ENCODE peak calls at places on chromosomes 13 and 19, in four cellular contexts. One of them, this sample, is unnamed. For H3K36me3, the result is how much of the 10 kb centered on the place peaks cover.

GRCh38 chr13:60363288-60363687 is 33.7 kb upstream of the TDRD3 start:
- DNase-seq in thoracic aorta: no peak
- DNase-seq in psoas muscle: no peak
- DNase-seq in mucosa of descending colon: no peak
- DNase-seq in this sample: no peak

GRCh38 chr19:27735314-27735713 is 1477.6 kb downstream of the UQCRFS1 start:
- DNase-seq in thoracic aorta: no peak
- DNase-seq in psoas muscle: no peak
- DNase-seq in mucosa of descending colon: no peak
- DNase-seq in this sample: no peak

GRCh38 chr19:47097396-47098217 is 16.0 kb downstream of the ZC3H4 start:
- DNase-seq in thoracic aorta: peak
- DNase-seq in psoas muscle: peak
- DNase-seq in mucosa of descending colon: peak
- DNase-seq in this sample: no peak

GRCh38 chr13:33441015-33441414 is 155.5 kb upstream of the STARD13 start:
- DNase-seq in thoracic aorta: no peak
- DNase-seq in psoas muscle: no peak
- DNase-seq in mucosa of descending colon: peak
- DNase-seq in this sample: no peak

GRCh38 chr13:44211286-44211685 is 162.3 kb upstream of the SERP2 start:
- DNase-seq in thoracic aorta: no peak
- DNase-seq in psoas muscle: no peak
- DNase-seq in mucosa of descending colon: no peak
- DNase-seq in this sample: no peak

GRCh38 chr13:31663880-31664585 is 75.3 kb upstream of the RXFP2 start:
- DNase-seq in thoracic aorta: no peak
- DNase-seq in psoas muscle: no peak
- DNase-seq in mucosa of descending colon: no peak
- DNase-seq in this sample: no peak

GRCh38 chr13:22017226-22017625 is 346.4 kb downstream of the FGF9 start:
- DNase-seq in thoracic aorta: no peak
- DNase-seq in psoas muscle: no peak
- DNase-seq in mucosa of descending colon: no peak
- DNase-seq in this sample: no peak

GRCh38 chr13:50230365-50230978 is 215.2 kb downstream of the KCNRG start:
- DNase-seq in thoracic aorta: no peak
- DNase-seq in psoas muscle: no peak
- DNase-seq in mucosa of descending colon: no peak
- DNase-seq in this sample: no peak

GRCh38 chr13:48500652-48501197 is 32.2 kb downstream of the RCBTB2 start:
- DNase-seq in thoracic aorta: no peak
- DNase-seq in psoas muscle: no peak
- DNase-seq in mucosa of descending colon: no peak
- DNase-seq in this sample: no peak

GRCh38 chr13:36966404-36966803 is 32.7 kb downstream of the ALG5 start:
- DNase-seq in thoracic aorta: no peak
- DNase-seq in psoas muscle: no peak
- DNase-seq in mucosa of descending colon: no peak
- DNase-seq in this sample: no peak

GRCh38 chr13:95156208-95156607 is 145.0 kb downstream of the ABCC4 start:
- DNase-seq in thoracic aorta: no peak
- DNase-seq in psoas muscle: no peak
- DNase-seq in mucosa of descending colon: no peak
- DNase-seq in this sample: no peak

GRCh38 chr13:34349091-34349722 is 531.3 kb downstream of the RFC3 start:
- DNase-seq in thoracic aorta: no peak
- DNase-seq in psoas muscle: peak
- DNase-seq in mucosa of descending colon: peak
- DNase-seq in this sample: no peak

GRCh38 chr13:49464621-49465325 is 20.7 kb downstream of the SETDB2 start:
- DNase-seq in thoracic aorta: no peak
- DNase-seq in psoas muscle: no peak
- DNase-seq in mucosa of descending colon: no peak
- DNase-seq in this sample: no peak

GRCh38 chr13:25977216-25977615 is 74.6 kb downstream of the SHISA2 start:
- DNase-seq in thoracic aorta: no peak
- DNase-seq in psoas muscle: no peak
- DNase-seq in mucosa of descending colon: no peak
- DNase-seq in this sample: no peak

GRCh38 chr13:18948664-18949488 is 232.7 kb downstream of the TUBA3C start:
- DNase-seq in thoracic aorta: no peak
- DNase-seq in psoas muscle: no peak
- DNase-seq in mucosa of descending colon: no peak
- DNase-seq in this sample: no peak

GRCh38 chr13:82878536-82878935 is 1003.7 kb downstream of the SLITRK1 start:
- DNase-seq in thoracic aorta: no peak
- DNase-seq in psoas muscle: no peak
- DNase-seq in mucosa of descending colon: no peak
- DNase-seq in this sample: no peak

GRCh38 chr19:53195265-53195879 is 2.2 kb upstream of the ZNF665 start:
- DNase-seq in thoracic aorta: peak
- DNase-seq in psoas muscle: peak
- DNase-seq in mucosa of descending colon: peak
- DNase-seq in this sample: peak

GRCh38 chr19:53193534-53194222 is 520 bp upstream of the ZNF665 start:
- DNase-seq in thoracic aorta: no peak
- DNase-seq in psoas muscle: no peak
- DNase-seq in mucosa of descending colon: no peak
- DNase-seq in this sample: no peak

GRCh38 chr19:53192771-53193533 is at the start of gene ZNF665:
- DNase-seq in thoracic aorta: peak
- DNase-seq in psoas muscle: peak
- DNase-seq in mucosa of descending colon: peak
- DNase-seq in this sample: peak

DNA sequence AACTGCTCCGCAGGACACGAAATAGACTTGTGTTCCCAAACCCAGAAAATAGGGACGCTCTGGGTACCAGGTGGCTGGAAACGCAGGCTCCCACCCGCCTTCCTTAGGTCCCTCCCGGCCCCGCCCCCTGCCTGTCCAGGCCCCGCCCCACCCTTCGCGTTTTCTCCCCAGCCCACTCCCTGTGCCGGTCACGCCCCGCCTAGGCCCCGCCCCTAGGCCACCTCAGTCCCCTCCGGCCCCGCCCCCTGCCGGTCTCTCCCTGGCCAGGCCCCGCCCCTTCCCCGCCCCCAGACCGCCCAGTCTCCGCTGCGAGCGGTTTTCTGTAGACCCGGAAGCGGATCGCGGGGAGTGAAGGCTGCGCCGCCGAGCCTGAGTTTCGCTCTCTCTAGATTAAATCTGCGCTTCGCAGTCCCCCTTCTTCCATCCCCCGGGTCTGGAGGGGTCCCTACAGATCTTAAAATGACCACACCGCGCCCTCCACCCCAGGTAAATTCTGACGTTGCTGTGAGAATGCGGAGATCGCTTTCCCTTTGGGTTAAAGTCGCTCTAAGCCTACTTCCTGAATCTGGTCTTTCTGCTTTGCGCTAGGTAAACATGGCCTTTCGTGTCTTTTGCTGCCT is 3.7 kb upstream of the ZNF665 start:
- DNase-seq in thoracic aorta: peak
- DNase-seq in psoas muscle: peak
- DNase-seq in mucosa of descending colon: peak
- DNase-seq in this sample: peak
- H3K4me3 ChIP-seq in thoracic aorta: peak
- H3K4me3 ChIP-seq in psoas muscle: peak
- H3K4me3 ChIP-seq in mucosa of descending colon: peak
- H3K4me3 ChIP-seq in this sample: peak

DNA sequence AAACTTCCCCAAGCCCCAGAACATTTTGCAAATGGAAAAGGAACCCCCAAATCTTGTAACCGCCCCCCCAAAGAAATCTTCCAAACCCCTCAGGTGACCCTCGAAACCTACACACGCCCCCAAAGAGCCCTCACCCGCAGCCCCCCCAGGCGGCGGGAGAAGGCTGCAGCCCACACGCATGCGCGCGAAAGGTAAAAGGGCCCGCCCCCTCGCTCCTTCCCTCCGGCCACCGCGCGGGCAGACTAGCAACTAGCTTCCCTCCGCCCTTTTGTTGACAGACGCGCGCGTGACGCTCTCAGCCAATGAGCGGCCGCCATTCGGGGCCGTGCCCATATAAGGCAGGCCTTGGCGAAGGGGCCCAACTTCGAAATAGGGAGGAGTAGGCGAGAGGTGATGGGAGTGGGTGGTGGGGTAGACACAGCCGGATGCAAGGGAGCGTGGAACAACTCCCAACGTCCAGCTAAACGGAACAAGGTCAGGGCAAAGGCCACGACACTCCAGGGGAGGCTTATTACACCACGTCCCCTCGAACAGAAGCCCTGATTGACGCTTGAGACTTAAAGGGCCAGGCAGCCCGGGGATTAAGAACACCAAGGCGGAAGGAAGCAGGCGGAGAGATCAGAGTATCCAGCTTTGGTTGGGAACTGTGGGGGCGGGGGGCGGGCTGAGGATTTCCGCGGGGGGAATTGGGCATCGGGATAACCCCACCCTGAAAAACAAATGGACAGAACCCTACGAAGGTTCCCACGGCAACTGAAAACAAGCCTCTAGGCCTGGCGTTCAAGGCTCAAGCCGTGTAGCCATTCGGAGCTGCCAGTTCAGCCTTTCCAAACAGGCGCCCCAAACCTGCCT is 13.3 kb downstream of the FBXO46 start:
- DNase-seq in thoracic aorta: peak
- DNase-seq in psoas muscle: peak
- DNase-seq in mucosa of descending colon: peak
- DNase-seq in this sample: peak
- H3K36me3 ChIP-seq in thoracic aorta: under half
- H3K36me3 ChIP-seq in psoas muscle: under half
- H3K36me3 ChIP-seq in mucosa of descending colon: under half
- H3K36me3 ChIP-seq in this sample: under half

GRCh38 chr19:30225615-30226463 is 146.3 kb upstream of the ZNF536 start:
- DNase-seq in thoracic aorta: no peak
- DNase-seq in psoas muscle: no peak
- DNase-seq in mucosa of descending colon: no peak
- DNase-seq in this sample: no peak

GRCh38 chr19:30227071-30227621 is 145.0 kb upstream of the ZNF536 start:
- DNase-seq in thoracic aorta: no peak
- DNase-seq in psoas muscle: no peak
- DNase-seq in mucosa of descending colon: peak
- DNase-seq in this sample: no peak

GRCh38 chr19:30227661-30228112 is 144.5 kb upstream of the ZNF536 start:
- DNase-seq in thoracic aorta: no peak
- DNase-seq in psoas muscle: peak
- DNase-seq in mucosa of descending colon: peak
- DNase-seq in this sample: no peak

GRCh38 chr19:30224689-30225606 is 147.2 kb upstream of the ZNF536 start:
- DNase-seq in thoracic aorta: no peak
- DNase-seq in psoas muscle: no peak
- DNase-seq in mucosa of descending colon: no peak
- DNase-seq in this sample: no peak

DNA sequence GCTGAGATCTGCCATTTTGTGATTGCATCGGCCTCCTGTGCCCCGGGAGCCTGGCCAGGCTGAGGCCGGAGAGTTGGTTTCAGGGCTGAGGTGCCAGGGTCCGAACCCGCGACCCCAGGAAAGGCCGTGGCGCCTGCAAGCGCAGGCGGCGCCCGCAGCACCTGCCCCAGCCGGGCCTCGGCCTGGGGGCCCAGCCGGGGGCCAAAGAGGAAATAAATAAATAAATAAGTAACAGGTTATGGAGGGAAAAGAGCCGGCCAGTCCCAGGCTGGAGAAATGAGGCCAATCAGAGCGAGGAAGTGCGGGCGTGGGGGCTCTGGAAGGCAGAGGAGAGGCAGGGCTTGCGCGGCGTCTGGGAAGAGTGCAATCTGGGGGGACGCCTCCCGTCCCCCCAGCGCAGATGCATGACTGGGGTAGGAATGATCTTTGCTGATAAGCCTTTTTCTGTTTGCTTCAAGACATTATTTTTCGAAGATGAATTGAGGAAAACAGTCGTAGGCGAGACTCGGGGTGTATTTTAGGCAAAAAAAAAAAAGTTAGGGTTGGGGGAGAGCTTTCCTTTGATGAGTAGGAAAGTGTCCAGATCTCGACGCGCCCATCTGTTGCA is 145.6 kb upstream of the ZNF536 start:
- DNase-seq in thoracic aorta: no peak
- DNase-seq in psoas muscle: no peak
- DNase-seq in mucosa of descending colon: peak
- DNase-seq in this sample: no peak
- H3K4me3 ChIP-seq in thoracic aorta: peak
- H3K4me3 ChIP-seq in psoas muscle: peak
- H3K4me3 ChIP-seq in mucosa of descending colon: no peak
- H3K4me3 ChIP-seq in this sample: no peak

DNA sequence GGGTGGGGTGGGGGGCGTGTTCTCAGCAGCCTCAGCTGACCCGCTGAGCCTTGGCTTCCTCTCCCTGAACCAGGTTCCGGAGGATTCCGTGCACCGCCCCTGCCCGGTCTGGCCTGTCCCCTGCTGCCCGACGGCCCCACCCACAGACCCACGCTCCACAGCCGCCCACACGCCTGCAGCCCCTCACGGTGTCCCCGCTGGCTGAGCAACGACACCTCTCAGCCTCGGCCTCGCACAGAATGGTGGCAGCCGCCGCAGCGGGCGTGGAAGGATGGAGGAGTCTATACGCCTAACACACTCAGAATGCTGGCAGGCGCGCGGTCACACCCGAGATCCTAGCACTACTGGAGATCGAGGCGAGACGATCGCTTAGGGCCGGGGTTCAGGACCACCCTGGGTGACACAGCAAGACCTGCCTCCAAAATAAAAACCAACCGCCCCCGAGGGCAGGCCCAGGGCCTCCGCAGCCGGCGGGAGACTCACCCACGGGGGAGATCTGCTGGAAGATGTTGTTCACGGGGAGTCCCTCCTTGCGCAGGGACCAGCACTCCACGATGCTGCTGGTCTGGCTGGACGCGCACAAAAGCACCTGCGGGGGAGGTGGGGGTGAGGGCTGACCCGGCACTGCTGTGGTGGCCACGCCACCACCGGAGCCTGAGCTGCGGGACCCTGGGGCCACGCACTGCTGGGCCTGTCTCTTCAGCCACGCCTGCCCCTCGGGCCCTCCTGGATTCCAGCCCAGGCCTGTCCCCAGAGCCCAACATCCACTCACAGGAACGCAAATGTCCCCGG is 8.4 kb downstream of the MED16 start:
- DNase-seq in thoracic aorta: no peak
- DNase-seq in psoas muscle: peak
- DNase-seq in mucosa of descending colon: no peak
- DNase-seq in this sample: no peak
- H3K36me3 ChIP-seq in thoracic aorta: half or more
- H3K36me3 ChIP-seq in psoas muscle: under half
- H3K36me3 ChIP-seq in mucosa of descending colon: under half
- H3K36me3 ChIP-seq in this sample: under half

GRCh38 chr19:1069009-1069779 is 2.2 kb downstream of the ARHGAP45 start:
- DNase-seq in thoracic aorta: no peak
- DNase-seq in psoas muscle: peak
- DNase-seq in mucosa of descending colon: peak
- DNase-seq in this sample: no peak
- H3K4me3 ChIP-seq in thoracic aorta: peak
- H3K4me3 ChIP-seq in psoas muscle: peak
- H3K4me3 ChIP-seq in mucosa of descending colon: no peak
- H3K4me3 ChIP-seq in this sample: peak